ENCODE peak calls at places on chromosomes 5 and 9, in four cellular contexts. W, I, V and P are unnamed samples.

GRCh38 chr5:91074615-91075014 is 308.5 kb downstream of the ARRDC3 start:
- DNase-seq in W (no peak), I (peak), V (no peak), P (no peak)

GRCh38 chr5:42317575-42317974 is 105.7 kb upstream of the GHR start:
- DNase-seq in V (no peak), I (no peak), W (no peak), P (no peak)

GRCh38 chr5:121038438-121038837 is 574.3 kb downstream of the PRR16 start:
- DNase-seq in V (no peak), W (no peak), I (no peak), P (no peak)

GRCh38 chr5:40594811-40595210 is 84.9 kb upstream of the PTGER4 start:
- DNase-seq in V (no peak), W (no peak), I (peak), P (no peak)

GRCh38 chr5:139137703-139138102 is 60.5 kb downstream of the SIL1 start:
- DNase-seq in V (no peak), I (peak), W (peak), P (no peak)

GRCh38 chr9:137406085-137406773 is 16.7 kb downstream of the EXD3 start:
- DNase-seq in I (no peak), V (no peak), W (no peak), P (no peak)

GRCh38 chr5:42807722-42808447 is 3.8 kb downstream of the SELENOP start:
- DNase-seq in W (no peak), I (peak), V (no peak), P (no peak)

GRCh38 chr5:71974622-71975021 is 132.7 kb upstream of the MAP1B start:
- DNase-seq in I (no peak), V (no peak), W (no peak), P (no peak)

GRCh38 chr9:137429974-137430722 is 7.0 kb downstream of the NOXA1 start:
- DNase-seq in I (peak), W (peak), V (no peak), P (no peak)

GRCh38 chr9:82961504-82962125 is 101.3 kb downstream of the RASEF start:
- DNase-seq in W (peak), V (peak), I (peak), P (peak)

GRCh38 chr5:61139094-61139873 is 23.0 kb downstream of the SMIM15 start:
- DNase-seq in V (no peak), W (no peak), I (peak), P (no peak)

GRCh38 chr9:94159069-94159915 is 75.0 kb downstream of the PTPDC1 start:
- DNase-seq in W (no peak), V (no peak), I (no peak), P (no peak)

GRCh38 chr5:67149933-67150523 is 46.6 kb downstream of the CD180 start:
- DNase-seq in I (no peak), W (no peak), V (no peak), P (no peak)

GRCh38 chr5:58241383-58241782 is 218.5 kb downstream of the PLK2 start:
- DNase-seq in I (no peak), V (no peak), W (no peak), P (no peak)

DNA sequence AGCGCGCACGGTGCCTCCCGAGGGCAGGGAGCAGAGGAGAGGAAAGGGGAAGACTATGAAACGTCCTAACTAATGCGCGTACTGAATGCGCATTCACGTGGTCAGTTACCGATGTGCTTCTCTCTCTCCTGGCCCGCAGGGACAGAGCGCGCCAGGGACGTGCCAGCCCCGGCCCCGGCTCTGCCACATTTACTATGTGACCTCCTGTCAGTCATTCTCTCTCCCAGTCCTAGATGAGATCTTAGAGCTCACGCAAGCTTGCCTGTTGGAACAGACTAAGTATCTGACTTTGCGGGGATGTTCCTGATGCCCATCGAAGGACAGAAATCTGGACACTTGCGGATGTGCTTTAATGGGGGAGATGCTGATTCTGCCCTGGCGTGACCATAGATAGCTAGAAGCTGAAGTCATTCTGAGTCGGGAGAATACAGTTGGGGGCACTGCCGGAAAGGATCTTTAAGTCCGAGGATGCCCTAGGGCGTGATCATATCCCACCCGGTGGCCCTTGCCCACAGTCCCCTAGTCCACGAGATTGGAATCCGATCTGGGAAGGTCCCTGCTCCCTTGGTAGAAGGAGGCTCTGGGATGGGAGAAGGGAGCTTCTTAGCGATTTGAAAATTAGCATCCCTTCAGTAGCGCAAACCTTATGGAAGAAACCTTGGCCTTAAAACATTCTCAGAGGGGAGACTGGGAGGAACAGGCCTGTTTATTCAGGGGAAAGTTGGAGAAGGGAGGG is 5.8 kb upstream of the EBF1 start:
- DNase-seq in W (no peak), I (no peak), V (no peak), P (no peak)
- H3K27ac ChIP-seq in W (no peak), I (no peak), V (no peak), P (no peak)

GRCh38 chr5:142645456-142645855 is 40.4 kb downstream of the FGF1 start:
- DNase-seq in I (no peak), V (no peak), W (no peak), P (no peak)
- H3K27ac ChIP-seq in I (no peak), V (peak), W (no peak), P (no peak)

DNA sequence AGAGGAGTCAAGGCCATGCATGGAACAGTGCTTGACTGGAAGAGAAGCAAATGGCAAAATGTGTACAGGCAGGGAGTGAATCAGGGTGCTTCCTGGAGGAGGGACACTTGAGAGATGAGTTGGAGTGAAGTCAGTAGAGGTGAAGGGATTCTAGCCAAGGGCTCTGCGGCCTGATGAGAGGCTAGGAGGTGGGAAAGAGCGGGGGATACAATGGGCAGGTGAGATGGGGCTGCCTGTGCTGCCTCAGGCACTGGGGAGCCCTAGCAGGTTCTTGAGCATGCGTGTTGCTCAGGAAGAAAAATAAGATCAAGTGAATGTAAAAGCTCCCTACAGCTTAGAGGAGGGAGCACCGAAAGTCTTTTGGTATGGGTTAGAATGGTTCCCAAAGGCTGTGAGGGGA is 22.3 kb downstream of the ERGIC1 start:
- DNase-seq in I (no peak), W (no peak), V (no peak), P (no peak)
- H3K27ac ChIP-seq in I (no peak), W (peak), V (peak), P (no peak)

GRCh38 chr9:20984471-20984870 is 47.0 kb downstream of the HACD4 start:
- DNase-seq in W (no peak), V (no peak), I (no peak), P (no peak)

GRCh38 chr9:20980713-20981481 is 50.5 kb downstream of the HACD4 start:
- DNase-seq in I (no peak), W (no peak), V (no peak), P (no peak)

GRCh38 chr9:20985851-20986600 is 45.4 kb downstream of the HACD4 start:
- DNase-seq in V (no peak), I (no peak), W (no peak), P (no peak)

GRCh38 chr9:20981486-20981885 is 50.0 kb downstream of the HACD4 start:
- DNase-seq in V (no peak), W (no peak), I (no peak), P (no peak)
- H3K27ac ChIP-seq in V (no peak), W (no peak), I (no peak), P (peak)

GRCh38 chr5:150703767-150704166 is 2.9 kb upstream of the RBM22 start:
- DNase-seq in I (peak), W (no peak), V (no peak), P (no peak)
- H3K27ac ChIP-seq in I (no peak), W (no peak), V (no peak), P (no peak)

GRCh38 chr5:123122273-123122672 is 33.2 kb downstream of the PRDM6 start:
- DNase-seq in I (no peak), W (no peak), V (no peak), P (no peak)

GRCh38 chr5:123125172-123125508 is 36.1 kb downstream of the PRDM6 start:
- DNase-seq in I (no peak), V (no peak), W (no peak), P (no peak)

GRCh38 chr5:123124495-123125171 is 35.6 kb downstream of the PRDM6 start:
- DNase-seq in I (no peak), V (no peak), W (no peak), P (no peak)

GRCh38 chr5:123129811-123130210 is 40.8 kb downstream of the PRDM6 start:
- DNase-seq in I (no peak), W (no peak), V (no peak), P (no peak)

DNA sequence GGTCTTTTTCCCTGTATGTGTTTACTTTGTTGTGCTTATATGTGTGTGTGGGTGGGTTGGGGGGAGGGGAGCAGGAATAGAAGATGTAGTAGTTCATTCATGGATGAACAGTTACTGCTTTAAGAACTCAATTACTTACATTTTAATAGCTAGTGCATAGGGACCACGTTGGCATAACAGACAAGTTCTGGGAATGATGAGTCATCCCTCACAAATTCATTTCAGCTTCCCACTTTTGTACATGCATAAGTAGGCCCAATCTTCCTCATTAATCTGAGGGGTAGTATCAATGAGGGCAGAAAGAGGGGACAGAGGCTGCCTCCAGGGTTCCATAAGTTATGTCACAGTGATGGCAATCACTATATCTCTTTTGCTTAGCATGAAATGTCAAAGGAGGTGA is 36.9 kb downstream of the PRDM6 start:
- DNase-seq in W (no peak), V (no peak), I (no peak), P (no peak)
- H3K27ac ChIP-seq in W (no peak), V (no peak), I (no peak), P (no peak)

GRCh38 chr5:74313896-74314295 is 326.6 kb downstream of the ENC1 start:
- DNase-seq in V (no peak), I (no peak), W (no peak), P (no peak)
- H3K27ac ChIP-seq in V (no peak), I (no peak), W (no peak), P (no peak)